ENCODE peak calls at places on chromosomes 1 and 21, in six cellular contexts. One of them, this sample, is unnamed.

GRCh38 chr1:108962681-108963051 is 618 bp downstream of the CLCC1 start:
- DNase-seq in NCI-H2171: peak; percentile 4
- DNase-seq in HCEC 1CT: no peak
- DNase-seq in renal cortical epithelial cell: no peak
- DNase-seq in activated T-cell treated with anti-CD3 and anti-CD28 coated beads, Interleukin-2, amount 50 U/mL, for 72 hours: peak; percentile 34
- DNase-seq in RKO: peak; percentile 28
- DNase-seq in this sample: no peak

GRCh38 chr1:106975944-106976343 is 80.5 kb upstream of the PRMT6 start:
- DNase-seq in NCI-H2171: no peak
- DNase-seq in HCEC 1CT: peak; percentile 31
- DNase-seq in renal cortical epithelial cell: no peak
- DNase-seq in activated T-cell treated with anti-CD3 and anti-CD28 coated beads, Interleukin-2, amount 50 U/mL, for 72 hours: no peak
- DNase-seq in RKO: peak; percentile 6
- DNase-seq in this sample: no peak

GRCh38 chr1:197675475-197676324 is 99.6 kb downstream of the DENND1B start:
- DNase-seq in NCI-H2171: peak; percentile 90
- DNase-seq in HCEC 1CT: peak; percentile 4
- DNase-seq in renal cortical epithelial cell: peak; percentile 16
- DNase-seq in activated T-cell treated with anti-CD3 and anti-CD28 coated beads, Interleukin-2, amount 50 U/mL, for 72 hours: no peak
- DNase-seq in RKO: no peak
- DNase-seq in this sample: peak; percentile 15

GRCh38 chr1:97006044-97006676 is 284.6 kb downstream of the PTBP2 start:
- DNase-seq in NCI-H2171: no peak
- DNase-seq in HCEC 1CT: no peak
- DNase-seq in renal cortical epithelial cell: peak; percentile 76
- DNase-seq in activated T-cell treated with anti-CD3 and anti-CD28 coated beads, Interleukin-2, amount 50 U/mL, for 72 hours: no peak
- DNase-seq in RKO: no peak
- DNase-seq in this sample: peak; percentile 82

GRCh38 chr21:33813832-33814231 is 101.8 kb downstream of the ATP5PO start:
- DNase-seq in NCI-H2171: no peak
- DNase-seq in HCEC 1CT: no peak
- DNase-seq in renal cortical epithelial cell: no peak
- DNase-seq in activated T-cell treated with anti-CD3 and anti-CD28 coated beads, Interleukin-2, amount 50 U/mL, for 72 hours: no peak
- DNase-seq in RKO: no peak
- DNase-seq in this sample: no peak

GRCh38 chr1:59043796-59044195 is 253.1 kb upstream of the FGGY start:
- DNase-seq in NCI-H2171: no peak
- DNase-seq in HCEC 1CT: peak; percentile 98
- DNase-seq in renal cortical epithelial cell: peak; percentile 91
- DNase-seq in activated T-cell treated with anti-CD3 and anti-CD28 coated beads, Interleukin-2, amount 50 U/mL, for 72 hours: no peak
- DNase-seq in RKO: no peak
- DNase-seq in this sample: peak; percentile 81

GRCh38 chr1:223765036-223765718 is 52.8 kb downstream of the CAPN2 start:
- DNase-seq in NCI-H2171: no peak
- DNase-seq in HCEC 1CT: no peak
- DNase-seq in renal cortical epithelial cell: no peak
- DNase-seq in activated T-cell treated with anti-CD3 and anti-CD28 coated beads, Interleukin-2, amount 50 U/mL, for 72 hours: no peak
- DNase-seq in RKO: no peak
- DNase-seq in this sample: no peak

GRCh38 chr1:201122321-201123017 is 4.5 kb downstream of the ASCL5 start:
- DNase-seq in NCI-H2171: no peak
- DNase-seq in HCEC 1CT: no peak
- DNase-seq in renal cortical epithelial cell: no peak
- DNase-seq in activated T-cell treated with anti-CD3 and anti-CD28 coated beads, Interleukin-2, amount 50 U/mL, for 72 hours: no peak
- DNase-seq in RKO: no peak
- DNase-seq in this sample: no peak

GRCh38 chr1:222730866-222731265 is 6.1 kb upstream of the FAM177B start:
- DNase-seq in NCI-H2171: no peak
- DNase-seq in HCEC 1CT: no peak
- DNase-seq in renal cortical epithelial cell: no peak
- DNase-seq in activated T-cell treated with anti-CD3 and anti-CD28 coated beads, Interleukin-2, amount 50 U/mL, for 72 hours: no peak
- DNase-seq in RKO: no peak
- DNase-seq in this sample: no peak

GRCh38 chr1:224635356-224635755 is 19.2 kb downstream of the CNIH3 start:
- DNase-seq in NCI-H2171: no peak
- DNase-seq in HCEC 1CT: peak; percentile 75
- DNase-seq in renal cortical epithelial cell: peak; percentile 64
- DNase-seq in activated T-cell treated with anti-CD3 and anti-CD28 coated beads, Interleukin-2, amount 50 U/mL, for 72 hours: no peak
- DNase-seq in RKO: peak; percentile 34
- DNase-seq in this sample: peak; percentile 73

GRCh38 chr1:113146242-113147072 is 73.5 kb downstream of the LRIG2 start:
- DNase-seq in NCI-H2171: no peak
- DNase-seq in HCEC 1CT: no peak
- DNase-seq in renal cortical epithelial cell: no peak
- DNase-seq in activated T-cell treated with anti-CD3 and anti-CD28 coated beads, Interleukin-2, amount 50 U/mL, for 72 hours: no peak
- DNase-seq in RKO: no peak
- DNase-seq in this sample: no peak

GRCh38 chr1:23013657-23014056 is 2.0 kb downstream of the TEX46 start:
- DNase-seq in NCI-H2171: peak; percentile 93
- DNase-seq in HCEC 1CT: no peak
- DNase-seq in renal cortical epithelial cell: peak; percentile 87
- DNase-seq in activated T-cell treated with anti-CD3 and anti-CD28 coated beads, Interleukin-2, amount 50 U/mL, for 72 hours: no peak
- DNase-seq in RKO: peak; percentile 22
- DNase-seq in this sample: peak; percentile 15

GRCh38 chr1:217076902-217077301 is 353.7 kb upstream of the ESRRG start:
- DNase-seq in NCI-H2171: no peak
- DNase-seq in HCEC 1CT: peak; percentile 75
- DNase-seq in renal cortical epithelial cell: peak; percentile 96
- DNase-seq in activated T-cell treated with anti-CD3 and anti-CD28 coated beads, Interleukin-2, amount 50 U/mL, for 72 hours: no peak
- DNase-seq in RKO: no peak
- DNase-seq in this sample: no peak

GRCh38 chr1:233635765-233636502 is 22.0 kb downstream of the KCNK1 start:
- DNase-seq in NCI-H2171: peak; percentile 93
- DNase-seq in HCEC 1CT: no peak
- DNase-seq in renal cortical epithelial cell: peak; percentile 52
- DNase-seq in activated T-cell treated with anti-CD3 and anti-CD28 coated beads, Interleukin-2, amount 50 U/mL, for 72 hours: no peak
- DNase-seq in RKO: no peak
- DNase-seq in this sample: no peak

GRCh38 chr1:214637722-214638473 is 34.9 kb downstream of the CENPF start:
- DNase-seq in NCI-H2171: no peak
- DNase-seq in HCEC 1CT: peak; percentile 52
- DNase-seq in renal cortical epithelial cell: peak; percentile 65
- DNase-seq in activated T-cell treated with anti-CD3 and anti-CD28 coated beads, Interleukin-2, amount 50 U/mL, for 72 hours: peak; percentile 9
- DNase-seq in RKO: peak; percentile 71
- DNase-seq in this sample: peak; percentile 55

GRCh38 chr1:202351725-202352124 is 3.2 kb downstream of the PPP1R12B start:
- DNase-seq in NCI-H2171: no peak
- DNase-seq in HCEC 1CT: no peak
- DNase-seq in renal cortical epithelial cell: peak; percentile 5
- DNase-seq in activated T-cell treated with anti-CD3 and anti-CD28 coated beads, Interleukin-2, amount 50 U/mL, for 72 hours: no peak
- DNase-seq in RKO: no peak
- DNase-seq in this sample: no peak

GRCh38 chr1:238581332-238581731 is 690.6 kb upstream of the ZP4 start:
- DNase-seq in NCI-H2171: no peak
- DNase-seq in HCEC 1CT: no peak
- DNase-seq in renal cortical epithelial cell: peak; percentile 79
- DNase-seq in activated T-cell treated with anti-CD3 and anti-CD28 coated beads, Interleukin-2, amount 50 U/mL, for 72 hours: no peak
- DNase-seq in RKO: no peak
- DNase-seq in this sample: peak; percentile 9

GRCh38 chr1:83318361-83318760 is 680.6 kb downstream of the TTLL7 start:
- DNase-seq in NCI-H2171: no peak
- DNase-seq in HCEC 1CT: no peak
- DNase-seq in renal cortical epithelial cell: no peak
- DNase-seq in activated T-cell treated with anti-CD3 and anti-CD28 coated beads, Interleukin-2, amount 50 U/mL, for 72 hours: no peak
- DNase-seq in RKO: no peak
- DNase-seq in this sample: no peak

GRCh38 chr1:11817192-11817591 is 11.2 kb downstream of the CLCN6 start:
- DNase-seq in NCI-H2171: no peak
- DNase-seq in HCEC 1CT: no peak
- DNase-seq in renal cortical epithelial cell: no peak
- DNase-seq in activated T-cell treated with anti-CD3 and anti-CD28 coated beads, Interleukin-2, amount 50 U/mL, for 72 hours: no peak
- DNase-seq in RKO: no peak
- DNase-seq in this sample: no peak

GRCh38 chr1:229003233-229004031 is 267.5 kb upstream of the RAB4A start:
- DNase-seq in NCI-H2171: no peak
- DNase-seq in HCEC 1CT: no peak
- DNase-seq in renal cortical epithelial cell: no peak
- DNase-seq in activated T-cell treated with anti-CD3 and anti-CD28 coated beads, Interleukin-2, amount 50 U/mL, for 72 hours: no peak
- DNase-seq in RKO: no peak
- DNase-seq in this sample: no peak

GRCh38 chr1:56456426-56457101 is 122.8 kb downstream of the PLPP3 start:
- DNase-seq in NCI-H2171: no peak
- DNase-seq in HCEC 1CT: peak; percentile 18
- DNase-seq in renal cortical epithelial cell: peak; percentile 92
- DNase-seq in activated T-cell treated with anti-CD3 and anti-CD28 coated beads, Interleukin-2, amount 50 U/mL, for 72 hours: no peak
- DNase-seq in RKO: peak; percentile 17
- DNase-seq in this sample: no peak

GRCh38 chr1:39707506-39707905 is 16.3 kb upstream of the HPCAL4 start:
- DNase-seq in NCI-H2171: no peak
- DNase-seq in HCEC 1CT: no peak
- DNase-seq in renal cortical epithelial cell: no peak
- DNase-seq in activated T-cell treated with anti-CD3 and anti-CD28 coated beads, Interleukin-2, amount 50 U/mL, for 72 hours: no peak
- DNase-seq in RKO: no peak
- DNase-seq in this sample: no peak

GRCh38 chr1:197519741-197520334 is 251.8 kb downstream of the CRB1 start:
- DNase-seq in NCI-H2171: no peak
- DNase-seq in HCEC 1CT: peak; percentile 23
- DNase-seq in renal cortical epithelial cell: peak; percentile 30
- DNase-seq in activated T-cell treated with anti-CD3 and anti-CD28 coated beads, Interleukin-2, amount 50 U/mL, for 72 hours: no peak
- DNase-seq in RKO: peak; percentile 28
- DNase-seq in this sample: peak; percentile 14

GRCh38 chr1:169483500-169483966 is 2.2 kb downstream of the SLC19A2 start:
- DNase-seq in NCI-H2171: no peak
- DNase-seq in HCEC 1CT: peak; percentile 72
- DNase-seq in renal cortical epithelial cell: peak; percentile 92
- DNase-seq in activated T-cell treated with anti-CD3 and anti-CD28 coated beads, Interleukin-2, amount 50 U/mL, for 72 hours: no peak
- DNase-seq in RKO: peak; percentile 69
- DNase-seq in this sample: peak; percentile 65

GRCh38 chr1:109837852-109838570 is 72.6 kb upstream of the CSF1 start:
- DNase-seq in NCI-H2171: no peak
- DNase-seq in HCEC 1CT: no peak
- DNase-seq in renal cortical epithelial cell: no peak
- DNase-seq in activated T-cell treated with anti-CD3 and anti-CD28 coated beads, Interleukin-2, amount 50 U/mL, for 72 hours: no peak
- DNase-seq in RKO: no peak
- DNase-seq in this sample: no peak

GRCh38 chr21:43268086-43268803 is 99.4 kb downstream of the CRYAA start:
- DNase-seq in NCI-H2171: no peak
- DNase-seq in HCEC 1CT: no peak
- DNase-seq in renal cortical epithelial cell: no peak
- DNase-seq in activated T-cell treated with anti-CD3 and anti-CD28 coated beads, Interleukin-2, amount 50 U/mL, for 72 hours: no peak
- DNase-seq in RKO: no peak
- DNase-seq in this sample: no peak

GRCh38 chr1:50620680-50621329 is 197.6 kb upstream of the DMRTA2 start:
- DNase-seq in NCI-H2171: no peak
- DNase-seq in HCEC 1CT: peak; percentile 22
- DNase-seq in renal cortical epithelial cell: peak; percentile 88
- DNase-seq in activated T-cell treated with anti-CD3 and anti-CD28 coated beads, Interleukin-2, amount 50 U/mL, for 72 hours: no peak
- DNase-seq in RKO: peak; percentile 38
- DNase-seq in this sample: no peak

This sample was measured in LHCN-M2.